ENCODE peak calls at places on chromosomes 3 and 15, in eight cellular contexts. One of them, this sample, is unnamed.

GRCh38 chr3:187873843-187874242 is 128.6 kb upstream of the BCL6 start:
- DNase-seq in esophagus squamous epithelium: no peak
- DNase-seq in gastrocnemius medialis: no peak
- DNase-seq in transverse colon: no peak
- DNase-seq in adrenal gland: no peak
- DNase-seq in breast epithelium: no peak
- DNase-seq in sigmoid colon: no peak
- DNase-seq in ovary: no peak
- DNase-seq in this sample: no peak

GRCh38 chr3:177525987-177526712 is 328.9 kb upstream of the TBL1XR1 start:
- DNase-seq in transverse colon: no peak
- DNase-seq in esophagus squamous epithelium: no peak
- DNase-seq in adrenal gland: no peak
- DNase-seq in breast epithelium: peak; percentile 78
- DNase-seq in gastrocnemius medialis: no peak
- DNase-seq in ovary: no peak
- DNase-seq in sigmoid colon: no peak
- DNase-seq in this sample: no peak

GRCh38 chr3:158347966-158348365 is 223.0 kb upstream of the MLF1 start:
- DNase-seq in gastrocnemius medialis: no peak
- DNase-seq in transverse colon: no peak
- DNase-seq in ovary: no peak
- DNase-seq in sigmoid colon: no peak
- DNase-seq in breast epithelium: no peak
- DNase-seq in adrenal gland: no peak
- DNase-seq in esophagus squamous epithelium: no peak
- DNase-seq in this sample: no peak

GRCh38 chr3:159796744-159797143 is 191.9 kb upstream of the IL12A start:
- DNase-seq in adrenal gland: no peak
- DNase-seq in esophagus squamous epithelium: no peak
- DNase-seq in gastrocnemius medialis: no peak
- DNase-seq in ovary: no peak
- DNase-seq in breast epithelium: no peak
- DNase-seq in sigmoid colon: no peak
- DNase-seq in transverse colon: no peak
- DNase-seq in this sample: no peak

GRCh38 chr3:166060789-166061479 is 223.7 kb upstream of the BCHE start:
- DNase-seq in esophagus squamous epithelium: no peak
- DNase-seq in breast epithelium: no peak
- DNase-seq in sigmoid colon: no peak
- DNase-seq in transverse colon: no peak
- DNase-seq in ovary: no peak
- DNase-seq in adrenal gland: no peak
- DNase-seq in gastrocnemius medialis: no peak
- DNase-seq in this sample: no peak

GRCh38 chr3:47283193-47283537 is 421 bp downstream of the KLHL18 start:
- DNase-seq in ovary: no peak
- DNase-seq in transverse colon: peak; percentile 35
- DNase-seq in breast epithelium: no peak
- DNase-seq in adrenal gland: peak; percentile 42
- DNase-seq in gastrocnemius medialis: no peak
- DNase-seq in esophagus squamous epithelium: no peak
- DNase-seq in sigmoid colon: peak; percentile 64
- DNase-seq in this sample: no peak

GRCh38 chr3:97235179-97235578 is 420.8 kb downstream of the EPHA6 start:
- DNase-seq in esophagus squamous epithelium: no peak
- DNase-seq in ovary: no peak
- DNase-seq in sigmoid colon: no peak
- DNase-seq in adrenal gland: no peak
- DNase-seq in gastrocnemius medialis: no peak
- DNase-seq in breast epithelium: no peak
- DNase-seq in transverse colon: no peak
- DNase-seq in this sample: no peak

GRCh38 chr15:70083946-70084345 is 13.8 kb downstream of the TLE3 start:
- DNase-seq in adrenal gland: no peak
- DNase-seq in transverse colon: no peak
- DNase-seq in sigmoid colon: no peak
- DNase-seq in breast epithelium: no peak
- DNase-seq in gastrocnemius medialis: no peak
- DNase-seq in ovary: no peak
- DNase-seq in esophagus squamous epithelium: no peak
- DNase-seq in this sample: no peak

GRCh38 chr3:195752066-195752465 is 31.3 kb downstream of the MUC20 start:
- DNase-seq in breast epithelium: no peak
- DNase-seq in transverse colon: no peak
- DNase-seq in ovary: no peak
- DNase-seq in esophagus squamous epithelium: no peak
- DNase-seq in gastrocnemius medialis: no peak
- DNase-seq in sigmoid colon: no peak
- DNase-seq in adrenal gland: no peak
- DNase-seq in this sample: peak; percentile 56

GRCh38 chr3:138383715-138384114 is 35.3 kb downstream of the MRAS start:
- DNase-seq in sigmoid colon: peak; percentile 2
- DNase-seq in breast epithelium: no peak
- DNase-seq in transverse colon: no peak
- DNase-seq in adrenal gland: no peak
- DNase-seq in gastrocnemius medialis: no peak
- DNase-seq in ovary: peak; percentile 14
- DNase-seq in esophagus squamous epithelium: no peak
- DNase-seq in this sample: no peak

GRCh38 chr3:128193153-128193552 is 39.9 kb downstream of the EEFSEC start:
- DNase-seq in gastrocnemius medialis: no peak
- DNase-seq in sigmoid colon: no peak
- DNase-seq in adrenal gland: no peak
- DNase-seq in breast epithelium: no peak
- DNase-seq in ovary: no peak
- DNase-seq in esophagus squamous epithelium: no peak
- DNase-seq in transverse colon: no peak
- DNase-seq in this sample: no peak

GRCh38 chr3:179045719-179046402 is 25.7 kb downstream of the ZMAT3 start:
- DNase-seq in transverse colon: no peak
- DNase-seq in esophagus squamous epithelium: no peak
- DNase-seq in breast epithelium: no peak
- DNase-seq in adrenal gland: no peak
- DNase-seq in sigmoid colon: no peak
- DNase-seq in ovary: no peak
- DNase-seq in gastrocnemius medialis: no peak
- DNase-seq in this sample: no peak

DNA sequence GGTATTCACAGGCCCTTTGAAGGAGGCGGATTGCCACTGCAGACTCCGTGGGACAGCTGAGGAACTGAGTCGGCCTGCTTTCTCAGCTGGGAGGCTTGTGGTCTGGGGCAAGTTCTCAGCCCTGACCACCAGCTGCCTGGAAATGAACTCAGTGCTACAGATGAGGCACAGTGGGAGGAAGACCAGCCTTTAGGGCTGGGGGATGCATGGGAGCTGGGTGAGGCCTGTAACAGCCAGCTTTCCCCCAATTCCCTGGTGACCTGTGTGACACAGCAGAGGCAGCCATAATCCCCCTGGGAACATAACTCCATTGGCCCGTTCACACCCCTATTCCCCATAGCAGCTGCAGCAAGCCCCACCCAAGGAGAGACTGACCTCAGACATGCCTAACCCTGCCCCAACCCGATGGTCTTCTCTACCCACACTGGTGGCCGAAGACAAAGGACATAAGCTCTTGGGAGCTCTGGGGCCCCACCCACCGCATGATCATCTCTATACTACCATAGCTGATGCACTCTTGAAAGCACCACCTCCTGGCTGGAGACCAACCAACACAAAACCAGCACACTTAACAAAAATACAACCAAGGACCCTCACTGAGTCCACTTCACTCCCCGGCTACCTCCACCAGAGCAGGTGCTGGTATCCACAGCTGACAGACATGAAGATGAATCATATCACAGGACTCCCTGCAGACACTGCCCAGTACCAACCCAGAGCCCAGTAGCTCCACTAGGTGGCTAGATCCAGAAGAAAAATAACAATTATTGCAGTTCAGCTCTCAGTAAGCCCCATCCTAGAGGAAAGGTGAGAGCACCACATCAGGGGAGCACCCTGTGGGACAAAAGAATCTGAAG is 24.9 kb downstream of the ZMAT3 start:
- DNase-seq in adrenal gland: no peak
- DNase-seq in ovary: no peak
- DNase-seq in transverse colon: no peak
- DNase-seq in breast epithelium: no peak
- DNase-seq in sigmoid colon: no peak
- DNase-seq in esophagus squamous epithelium: no peak
- DNase-seq in gastrocnemius medialis: no peak
- DNase-seq in this sample: no peak
- TF ChIP-seq POLR2A in adrenal gland: no peak
- TF ChIP-seq POLR2A in ovary: no peak
- TF ChIP-seq POLR2A in transverse colon: no peak
- TF ChIP-seq POLR2A in breast epithelium: no peak
- TF ChIP-seq POLR2A in sigmoid colon: no peak
- TF ChIP-seq POLR2A in esophagus squamous epithelium: no peak
- TF ChIP-seq POLR2A in gastrocnemius medialis: no peak
- TF ChIP-seq POLR2A in this sample: no peak

DNA sequence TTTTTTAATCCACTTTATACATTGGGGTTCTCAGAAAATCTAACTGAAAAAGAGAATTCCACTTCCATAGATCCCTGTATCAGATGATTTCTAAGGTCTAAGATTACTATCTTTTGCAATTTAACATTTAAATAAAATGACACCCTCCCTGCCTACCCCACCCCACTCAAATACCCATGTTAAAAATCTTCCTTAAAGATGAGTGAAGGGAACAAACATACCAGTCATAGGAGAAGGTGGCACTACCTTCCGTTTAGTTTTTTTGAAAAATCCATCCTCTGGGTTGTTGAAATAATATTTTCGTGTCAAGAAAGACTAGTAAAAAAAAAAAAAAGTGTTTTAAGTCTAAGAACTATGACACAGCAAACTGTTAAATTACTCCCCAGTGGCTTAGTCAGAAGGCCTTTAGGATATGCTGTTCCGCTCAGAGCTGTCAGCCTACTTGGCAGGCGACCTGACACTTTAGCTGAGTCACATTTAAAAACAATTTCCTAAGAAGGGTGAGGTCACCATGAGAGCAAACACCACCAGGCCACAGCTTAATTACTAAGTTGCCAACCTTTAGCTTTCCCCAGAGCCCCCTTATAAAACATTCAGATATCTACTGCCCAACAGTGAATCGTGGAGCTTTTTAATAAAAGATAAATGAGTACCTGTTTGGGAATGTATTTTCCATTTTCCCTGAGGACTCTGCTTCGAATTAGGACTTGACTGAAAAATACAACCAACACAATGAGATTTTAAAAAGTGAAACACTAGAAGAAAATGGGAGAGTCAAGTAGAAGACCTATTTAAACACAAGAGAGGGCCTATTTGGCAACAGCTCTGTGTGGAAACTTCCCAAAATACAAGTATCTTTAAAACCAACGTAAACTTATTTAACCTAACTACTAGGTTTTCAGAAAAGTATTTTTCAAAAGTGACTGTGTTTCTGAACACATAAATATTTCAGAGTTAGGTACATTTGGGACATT is 9.6 kb downstream of the EMC3 start:
- DNase-seq in sigmoid colon: peak; percentile 95
- DNase-seq in breast epithelium: peak; percentile 76
- DNase-seq in transverse colon: peak; percentile 55
- DNase-seq in gastrocnemius medialis: peak; percentile 83
- DNase-seq in ovary: peak; percentile 52
- DNase-seq in adrenal gland: peak; percentile 83
- DNase-seq in esophagus squamous epithelium: peak; percentile 8
- DNase-seq in this sample: no peak
- TF ChIP-seq POLR2A in sigmoid colon: no peak
- TF ChIP-seq POLR2A in breast epithelium: no peak
- TF ChIP-seq POLR2A in transverse colon: no peak
- TF ChIP-seq POLR2A in gastrocnemius medialis: peak; percentile 36
- TF ChIP-seq POLR2A in ovary: no peak
- TF ChIP-seq POLR2A in adrenal gland: no peak
- TF ChIP-seq POLR2A in esophagus squamous epithelium: no peak
- TF ChIP-seq POLR2A in this sample: no peak

DNA sequence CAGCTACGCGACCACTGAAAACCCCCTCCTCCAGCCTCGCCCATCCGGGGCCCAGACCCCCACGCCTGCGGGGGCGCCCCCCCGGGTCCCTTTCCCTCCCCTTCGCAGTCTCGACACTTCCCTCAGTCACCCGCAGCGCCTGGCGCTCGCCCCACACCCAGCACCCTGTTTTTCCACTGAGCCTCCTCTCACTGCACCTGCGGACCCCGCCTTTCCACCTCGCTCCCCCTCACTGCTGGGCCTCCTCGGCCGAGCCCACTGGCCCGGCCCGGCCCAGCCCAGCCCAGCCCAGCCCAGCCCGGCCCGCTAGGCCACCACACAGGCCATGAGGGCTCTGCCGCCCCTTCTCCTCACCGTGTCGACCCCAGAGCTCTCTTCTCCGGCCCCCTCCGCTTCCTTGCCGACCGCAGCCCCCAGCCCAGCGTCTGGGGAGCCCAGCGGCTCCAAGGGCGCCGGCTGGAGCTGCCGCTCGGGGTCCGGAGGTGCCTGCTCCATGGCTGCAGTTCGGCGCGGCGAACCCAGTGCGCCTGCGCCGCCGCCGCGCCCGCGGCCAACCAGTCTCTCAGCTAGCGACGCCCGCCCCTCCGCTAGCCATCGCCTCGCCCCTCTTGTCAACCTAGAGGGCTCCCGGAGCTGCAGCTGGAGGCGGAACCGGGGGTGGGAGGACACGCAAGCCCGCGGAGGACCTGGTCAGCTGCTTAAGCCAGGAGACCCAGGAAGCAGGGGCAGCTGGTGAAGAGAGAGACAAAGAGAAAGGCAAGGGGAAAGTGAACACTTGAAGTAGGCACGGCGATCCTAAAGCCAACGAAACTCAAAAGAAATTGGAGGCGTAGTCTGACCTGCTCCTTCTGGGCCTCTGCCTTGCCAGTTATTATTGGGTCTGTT is at the start of gene SNX4:
- DNase-seq in gastrocnemius medialis: peak; percentile 90
- DNase-seq in adrenal gland: peak; percentile 94
- DNase-seq in esophagus squamous epithelium: peak; percentile 64
- DNase-seq in breast epithelium: peak; percentile 82
- DNase-seq in transverse colon: peak; percentile 94
- DNase-seq in sigmoid colon: peak; percentile 98
- DNase-seq in ovary: peak; percentile 92
- DNase-seq in this sample: peak; percentile 97
- TF ChIP-seq POLR2A in gastrocnemius medialis: peak; percentile 74
- TF ChIP-seq POLR2A in adrenal gland: peak; percentile 52
- TF ChIP-seq POLR2A in esophagus squamous epithelium: peak; percentile 60
- TF ChIP-seq POLR2A in breast epithelium: peak; percentile 18
- TF ChIP-seq POLR2A in transverse colon: peak; percentile 72
- TF ChIP-seq POLR2A in sigmoid colon: peak; percentile 36
- TF ChIP-seq POLR2A in ovary: peak; percentile 53
- TF ChIP-seq POLR2A in this sample: peak; percentile 32

GRCh38 chr15:80140909-80141308 is 11.9 kb upstream of the FAH start:
- DNase-seq in adrenal gland: no peak
- DNase-seq in breast epithelium: no peak
- DNase-seq in gastrocnemius medialis: no peak
- DNase-seq in transverse colon: no peak
- DNase-seq in esophagus squamous epithelium: no peak
- DNase-seq in sigmoid colon: no peak
- DNase-seq in ovary: no peak
- DNase-seq in this sample: no peak
- TF ChIP-seq POLR2A in adrenal gland: no peak
- TF ChIP-seq POLR2A in breast epithelium: no peak
- TF ChIP-seq POLR2A in gastrocnemius medialis: no peak
- TF ChIP-seq POLR2A in transverse colon: no peak
- TF ChIP-seq POLR2A in esophagus squamous epithelium: no peak
- TF ChIP-seq POLR2A in sigmoid colon: no peak
- TF ChIP-seq POLR2A in ovary: no peak
- TF ChIP-seq POLR2A in this sample: no peak

This sample was measured in spleen.